ENCODE peak calls at places on chromosome 3, in four cellular contexts. X, H, J and A are unnamed samples.
A peak's percentile ranks its signal among the peaks of the same experiment; 100 is the strongest.

GRCh38 chr3:31086698-31087097 is 192.2 kb upstream of the GADL1 start:
- DNase-seq in X (no peak), H (no peak), J (no peak), A (no peak)

GRCh38 chr3:15936347-15936746 is 138.6 kb upstream of the ANKRD28 start:
- DNase-seq in X (no peak), H (no peak), J (no peak), A (no peak)

GRCh38 chr3:113441051-113441770 is at the start of gene CFAP44:
- DNase-seq in X (no peak), H (peak; percentile 68), J (peak; percentile 50), A (peak; percentile 40)

GRCh38 chr3:94543161-94543560 is 480.3 kb downstream of the NSUN3 start:
- DNase-seq in X (no peak), H (no peak), J (no peak), A (no peak)

GRCh38 chr3:190739726-190740230 is 122.7 kb downstream of the GMNC start:
- DNase-seq in X (no peak), H (no peak), J (no peak), A (no peak)

GRCh38 chr3:176914764-176915163 is 282.5 kb downstream of the TBL1XR1 start:
- DNase-seq in X (no peak), H (no peak), J (no peak), A (no peak)

GRCh38 chr3:36707623-36708409 is 56.5 kb downstream of the DCLK3 start:
- DNase-seq in X (no peak), H (no peak), J (no peak), A (no peak)

GRCh38 chr3:128344046-128344368 is 122.7 kb downstream of the DNAJB8 start:
- DNase-seq in X (no peak), H (no peak), J (no peak), A (no peak)

GRCh38 chr3:71771884-71772283 is 13.1 kb downstream of the PROK2 start:
- DNase-seq in X (no peak), H (no peak), J (no peak), A (no peak)

GRCh38 chr3:52317601-52318000 is 1.5 kb downstream of the DNAH1 start:
- DNase-seq in X (no peak), H (no peak), J (peak; percentile 56), A (peak; percentile 57)

GRCh38 chr3:31230425-31230824 is 302.3 kb upstream of the STT3B start:
- DNase-seq in X (no peak), H (no peak), J (no peak), A (no peak)

GRCh38 chr3:39021029-39021428 is 30.7 kb downstream of the SCN11A start:
- DNase-seq in X (peak; percentile 54), H (no peak), J (no peak), A (no peak)

GRCh38 chr3:109195812-109196211 is 59.3 kb downstream of the C3orf85 start:
- DNase-seq in X (no peak), H (no peak), J (no peak), A (no peak)

GRCh38 chr3:27939940-27940339 is 217.8 kb upstream of the EOMES start:
- DNase-seq in X (no peak), H (peak; percentile 12), J (peak; percentile 34), A (peak; percentile 55)

GRCh38 chr3:170356596-170357175 is 829 bp upstream of the SKIL start:
- DNase-seq in X (no peak), H (peak; percentile 83), J (peak; percentile 69), A (peak; percentile 81)

GRCh38 chr3:177589921-177590336 is 392.6 kb upstream of the TBL1XR1 start:
- DNase-seq in X (no peak), H (peak; percentile 65), J (no peak), A (no peak)

GRCh38 chr3:122795674-122795969 is 753 bp downstream of the SLC49A4 start:
- DNase-seq in X (no peak), H (peak; percentile 29), J (no peak), A (no peak)

GRCh38 chr3:122055215-122055614 is at the start of gene CD86:
- DNase-seq in X (peak; percentile 77), H (no peak), J (no peak), A (no peak)

GRCh38 chr3:33664195-33664594 is 53.9 kb downstream of the CLASP2 start:
- DNase-seq in X (no peak), H (no peak), J (no peak), A (no peak)

GRCh38 chr3:72345237-72345878 is 502.9 kb downstream of the SHQ1 start:
- DNase-seq in X (no peak), H (no peak), J (no peak), A (no peak)

GRCh38 chr3:70832035-70832795 is 519.8 kb upstream of the MDFIC2 start:
- DNase-seq in X (no peak), H (no peak), J (no peak), A (no peak)

GRCh38 chr3:73765878-73766564 is 141.3 kb upstream of the PDZRN3 start:
- DNase-seq in X (no peak), H (no peak), J (no peak), A (no peak)

GRCh38 chr3:107410606-107411005 is 33.4 kb downstream of the CCDC54 start:
- DNase-seq in X (no peak), H (no peak), J (no peak), A (no peak)

GRCh38 chr3:169432692-169433432 is 230.7 kb downstream of the MECOM start:
- DNase-seq in X (no peak), H (no peak), J (no peak), A (no peak)

DNA sequence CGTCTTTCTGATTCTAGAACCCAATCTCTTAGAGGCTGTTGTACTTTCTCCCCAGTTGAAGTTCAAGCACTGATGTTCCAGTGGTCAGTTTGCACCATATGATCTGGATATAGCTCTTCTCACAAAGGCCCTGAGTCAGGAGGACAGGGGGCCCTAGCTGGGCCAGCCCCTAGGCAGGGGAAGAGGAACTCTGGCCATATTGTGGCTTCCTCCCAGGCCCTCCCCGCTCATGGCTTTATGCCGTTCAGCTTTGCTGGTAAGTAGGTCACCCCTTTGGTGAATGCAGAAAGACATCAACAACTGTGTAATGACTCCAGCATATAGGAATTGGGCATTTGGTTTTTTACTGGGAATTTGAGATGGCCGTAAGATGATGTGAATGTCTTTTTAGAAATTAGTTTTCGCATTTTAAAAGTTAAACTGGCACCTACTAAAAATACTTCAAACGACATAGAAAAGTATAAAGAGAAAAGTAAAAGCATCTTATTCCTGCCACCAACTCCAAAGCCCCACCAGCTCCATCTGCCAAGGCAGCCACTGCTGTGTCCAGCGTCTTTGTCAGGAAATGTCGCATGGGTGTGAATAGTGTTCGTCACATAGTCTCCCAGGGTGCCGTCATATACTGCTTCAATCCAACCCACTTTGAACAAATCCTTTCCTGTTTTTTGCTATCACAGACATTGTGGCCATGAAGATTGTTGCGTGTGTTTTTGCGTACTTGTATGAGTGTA is 25.3 kb downstream of the CCR9 start:
- DNase-seq in X (no peak), H (no peak), J (no peak), A (no peak)
- TF ChIP-seq SUZ12 in X (no peak), H (no peak), J (no peak), A (no peak)

GRCh38 chr3:105822171-105823123 is 46.4 kb downstream of the CBLB start:
- DNase-seq in X (no peak), H (no peak), J (no peak), A (no peak)

GRCh38 chr3:105823149-105823866 is 45.5 kb downstream of the CBLB start:
- DNase-seq in X (no peak), H (peak; percentile 39), J (no peak), A (no peak)

GRCh38 chr3:105827101-105827634 is 41.6 kb downstream of the CBLB start:
- DNase-seq in X (peak; percentile 52), H (no peak), J (no peak), A (no peak)

GRCh38 chr3:105821433-105821832 is 47.4 kb downstream of the CBLB start:
- DNase-seq in X (no peak), H (no peak), J (no peak), A (no peak)

DNA sequence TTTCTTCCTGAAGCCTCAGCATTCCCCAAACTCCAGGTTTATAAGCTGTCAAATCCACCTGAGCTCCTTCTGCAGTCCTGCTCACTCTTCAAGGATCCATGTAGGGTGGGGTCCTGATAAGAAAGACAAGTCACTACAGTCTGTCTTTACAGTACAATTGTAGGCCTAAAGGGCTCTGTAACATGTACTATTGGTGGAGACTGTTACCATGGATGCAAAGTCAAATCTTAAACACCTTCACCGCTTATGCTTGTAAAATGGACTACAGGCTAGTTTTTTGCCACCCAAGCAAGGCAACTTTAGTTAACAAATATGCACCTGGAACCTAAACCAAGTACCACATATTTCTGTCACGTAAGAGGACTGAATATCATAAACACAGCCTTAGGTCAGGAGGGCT is 44.7 kb downstream of the CBLB start:
- DNase-seq in X (no peak), H (no peak), J (no peak), A (no peak)
- H3K4me1 ChIP-seq in X (peaks cover 22% of the 10 kb centered on the region), H (peaks cover 35% of the 10 kb centered on the region), J (no peaks in the 10 kb centered on the region), A (no peaks in the 10 kb centered on the region)

DNA sequence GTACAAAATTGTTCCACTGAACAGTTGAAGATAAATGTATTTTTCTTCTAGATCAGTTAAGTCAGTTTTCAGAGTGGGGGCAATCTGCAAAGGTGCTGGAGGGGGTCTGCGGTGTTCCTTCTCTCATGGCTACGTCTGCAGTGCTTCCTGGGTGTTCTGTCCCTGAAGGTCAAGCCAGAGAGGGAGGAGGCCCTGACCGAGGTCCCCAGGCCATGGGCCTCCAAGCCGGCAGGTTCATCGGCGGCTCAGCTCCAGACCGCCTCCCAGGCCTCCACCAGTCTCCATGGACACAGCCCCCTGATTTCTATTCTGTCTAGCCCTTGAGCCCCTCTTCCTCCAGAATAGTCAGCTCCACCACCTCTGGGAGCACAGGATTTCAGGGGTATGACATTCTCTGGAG is 28.5 kb upstream of the TSEN2 start:
- DNase-seq in X (no peak), H (no peak), J (no peak), A (no peak)
- TF ChIP-seq SUZ12 in X (no peak), H (no peak), J (no peak), A (no peak)

DNA sequence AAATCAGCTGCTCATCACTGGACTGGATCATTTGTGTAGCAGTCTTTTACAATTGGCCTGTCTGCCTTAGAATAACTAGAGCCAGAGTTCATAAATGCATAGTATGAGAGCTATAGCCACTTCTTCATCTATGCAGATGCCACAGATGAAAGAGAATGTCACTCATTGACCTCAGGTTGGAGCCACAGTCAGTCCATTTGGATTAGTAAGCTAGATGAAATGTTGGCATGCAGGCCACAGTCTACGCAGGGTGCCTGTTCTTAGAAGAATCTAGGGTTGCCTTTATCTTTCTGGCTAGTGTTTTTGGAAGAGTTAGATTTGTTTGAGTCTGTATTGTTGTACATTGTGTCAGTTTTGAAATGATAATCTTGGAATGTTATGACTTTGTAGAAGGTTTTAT is 25.4 kb upstream of the EDEM1 start:
- DNase-seq in X (no peak), H (peak; percentile 26), J (no peak), A (no peak)
- H3K4me1 ChIP-seq in X (peaks cover 17% of the 10 kb centered on the region), H (no peaks in the 10 kb centered on the region), J (peaks cover 9% of the 10 kb centered on the region), A (peaks cover 9% of the 10 kb centered on the region)

GRCh38 chr3:29440321-29441019 is 159.6 kb downstream of the RBMS3 start:
- DNase-seq in X (no peak), H (no peak), J (no peak), A (no peak)
- TF ChIP-seq SUZ12 in X (no peak), H (no peak), J (no peak), A (no peak)

DNA sequence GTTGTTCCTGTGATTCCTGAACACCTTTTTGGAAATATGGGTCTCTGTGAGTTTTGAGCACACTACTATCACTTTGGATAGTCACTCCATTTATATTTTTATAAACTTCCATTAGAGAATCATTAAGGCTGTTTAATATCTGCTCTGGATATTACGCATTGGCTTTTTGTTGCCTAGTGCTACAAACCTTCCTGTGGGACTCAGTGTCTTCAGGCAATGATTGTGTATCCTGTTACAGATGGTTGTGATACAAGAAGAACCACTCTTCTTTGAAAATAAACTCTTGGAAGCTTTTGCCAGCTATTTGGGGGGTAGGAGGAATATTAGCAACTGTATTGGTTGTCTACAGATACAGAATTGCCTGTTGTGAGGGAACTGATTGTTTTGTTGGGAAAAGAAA is 15.6 kb downstream of the GCSAM start:
- DNase-seq in X (no peak), H (no peak), J (no peak), A (no peak)
- H3K4me1 ChIP-seq in X (peaks cover 93% of the 10 kb centered on the region), H (no peaks in the 10 kb centered on the region), J (no peaks in the 10 kb centered on the region), A (no peaks in the 10 kb centered on the region)